ENCODE peak calls at places on chromosomes 11 and 22, in six cellular contexts. S, E, R, C, D and I are unnamed samples.

GRCh38 chr11:29022676-29023075 is 914.5 kb downstream of the METTL15 start:
- DNase-seq in S (no peak), E (no peak), R (no peak), C (no peak), D (no peak), I (no peak)

GRCh38 chr11:69136471-69136870 is 19.3 kb upstream of the SMIM38 start:
- DNase-seq in S (no peak), E (no peak), R (no peak), C (no peak), D (no peak), I (no peak)

GRCh38 chr11:57514538-57515331 is 767 bp downstream of the SLC43A1 start:
- DNase-seq in S (no peak), E (peak; percentile 78), R (peak; percentile 50), C (peak; percentile 72), D (peak; percentile 65), I (no peak)

GRCh38 chr11:15705886-15706285 is 591.2 kb downstream of the INSC start:
- DNase-seq in S (no peak), E (no peak), R (no peak), C (no peak), D (no peak), I (no peak)

GRCh38 chr11:27868226-27868625 is 168.0 kb upstream of the BDNF start:
- DNase-seq in S (no peak), E (no peak), R (peak; percentile 15), C (no peak), D (no peak), I (no peak)

GRCh38 chr11:116698080-116698479 is 74.7 kb downstream of the BUD13 start:
- DNase-seq in S (no peak), E (no peak), R (no peak), C (no peak), D (no peak), I (no peak)

GRCh38 chr11:19742595-19743292 is 30.1 kb downstream of the NAV2 start:
- DNase-seq in S (no peak), E (peak; percentile 79), R (peak; percentile 83), C (peak; percentile 79), D (peak; percentile 70), I (peak; percentile 46)

GRCh38 chr22:26004477-26004876 is 164.8 kb upstream of the SEZ6L start:
- DNase-seq in S (no peak), E (no peak), R (no peak), C (no peak), D (no peak), I (no peak)

GRCh38 chr11:66847461-66848232 is 4.4 kb downstream of the RCE1 start:
- DNase-seq in S (no peak), E (no peak), R (no peak), C (peak; percentile 8), D (no peak), I (no peak)

GRCh38 chr22:17380711-17381087 is 11.4 kb downstream of the CECR2 start:
- DNase-seq in S (no peak), E (no peak), R (peak; percentile 75), C (no peak), D (no peak), I (no peak)

GRCh38 chr11:8243458-8243857 is 20.2 kb downstream of the LMO1 start:
- DNase-seq in S (no peak), E (no peak), R (no peak), C (no peak), D (no peak), I (no peak)

GRCh38 chr11:57240007-57240406 is 3.0 kb upstream of the APLNR start:
- DNase-seq in S (no peak), E (no peak), R (no peak), C (no peak), D (no peak), I (no peak)

GRCh38 chr11:199782-200181 is 6.9 kb downstream of the SCGB1C1 start:
- DNase-seq in S (no peak), E (peak; percentile 35), R (no peak), C (peak; percentile 20), D (no peak), I (no peak)

GRCh38 chr11:33040127-33040861 is 922 bp downstream of the TCP11L1 start:
- DNase-seq in S (no peak), E (no peak), R (no peak), C (no peak), D (peak; percentile 70), I (no peak)

GRCh38 chr11:66309475-66309874 is 7.4 kb downstream of the CD248 start:
- DNase-seq in S (no peak), E (no peak), R (no peak), C (no peak), D (no peak), I (no peak)

GRCh38 chr11:34161361-34161760 is 55.9 kb downstream of the NAT10 start:
- DNase-seq in S (no peak), E (no peak), R (no peak), C (no peak), D (no peak), I (no peak)

GRCh38 chr11:132005874-132006273 is 635.5 kb downstream of the NTM start:
- DNase-seq in S (no peak), E (no peak), R (no peak), C (no peak), D (no peak), I (no peak)